ENCODE peak calls at places on chromosome 21, in ten cellular contexts. U is AG09309, A is cardiac muscle cell, D is heart right ventricle, E is mammary epithelial cell, R is spleen, V is tibial artery, J is pancreas, I is AG04450, N is fibroblast of the aortic adventitia. L is an unnamed sample.

GRCh38 chr21:37244506-37245083 is 22.5 kb downstream of the VPS26C start:
- DNase-seq in D (no peak), J (no peak), I (no peak), R (no peak), E (no peak), N (no peak), U (no peak), V (no peak), A (peak), L (peak)

GRCh38 chr21:44437371-44437695 is 18.0 kb upstream of the LRRC3 start:
- DNase-seq in V (no peak), I (no peak), N (no peak), A (no peak), J (no peak), D (peak), E (no peak), U (no peak), R (no peak), L (no peak)

GRCh38 chr21:36695671-36696389 is 3.1 kb upstream of the SIM2 start:
- DNase-seq in U (no peak), J (peak), I (no peak), A (no peak), R (no peak), V (no peak), N (no peak), D (no peak), E (no peak), L (no peak)

GRCh38 chr21:35026617-35027557 is 22.2 kb downstream of the RUNX1 start:
- DNase-seq in I (no peak), A (peak), V (peak), N (peak), D (peak), U (no peak), J (no peak), R (peak), E (no peak), L (peak)

GRCh38 chr21:15682182-15682895 is 47.4 kb upstream of the USP25 start:
- DNase-seq in I (no peak), R (no peak), V (no peak), E (peak), N (peak), A (peak), J (no peak), D (no peak), U (peak), L (peak)

GRCh38 chr21:27674037-27674436 is 707.1 kb upstream of the ADAMTS5 start:
- DNase-seq in J (no peak), A (peak), I (peak), D (no peak), E (peak), N (peak), R (no peak), U (peak), V (no peak), L (peak)

GRCh38 chr21:34814529-34814951 is 145.7 kb downstream of the CLIC6 start:
- DNase-seq in D (no peak), U (no peak), V (no peak), N (no peak), J (no peak), A (no peak), R (no peak), E (peak), I (no peak), L (no peak)

GRCh38 chr21:37278199-37278598 is 11.1 kb upstream of the VPS26C start:
- DNase-seq in I (no peak), E (no peak), D (no peak), R (no peak), V (no peak), J (no peak), U (no peak), N (no peak), A (no peak), L (no peak)

GRCh38 chr21:38266732-38267131 is 9.9 kb downstream of the KCNJ15 start:
- DNase-seq in I (no peak), U (no peak), J (no peak), E (no peak), D (no peak), A (no peak), N (peak), V (no peak), R (no peak), L (peak)

GRCh38 chr21:43959231-43960041 is 52.7 kb upstream of the TRAPPC10 start:
- DNase-seq in N (no peak), E (no peak), J (peak), R (no peak), I (no peak), A (no peak), D (no peak), V (no peak), U (no peak), L (no peak)

GRCh38 chr21:35563885-35564451 is 496.4 kb downstream of the SETD4 start:
- DNase-seq in V (peak), A (peak), E (no peak), D (peak), U (peak), N (peak), J (no peak), I (peak), R (no peak), L (peak)

GRCh38 chr21:44272231-44272858 is 10.6 kb upstream of the DNMT3L start:
- DNase-seq in V (no peak), R (peak), I (no peak), E (no peak), J (no peak), U (no peak), D (no peak), N (no peak), A (no peak), L (no peak)

GRCh38 chr21:37028579-37028978 is 22.1 kb downstream of the RIPPLY3 start:
- DNase-seq in A (peak), J (no peak), V (no peak), U (no peak), I (no peak), R (no peak), D (no peak), E (no peak), N (peak), L (no peak)

GRCh38 chr21:34981793-34982192 is 67.3 kb downstream of the RUNX1 start:
- DNase-seq in E (no peak), N (no peak), J (no peak), A (no peak), U (no peak), V (no peak), I (no peak), R (no peak), D (no peak), L (no peak)

GRCh38 chr21:15370576-15370975 is 305.8 kb upstream of the NRIP1 start:
- DNase-seq in V (no peak), E (no peak), N (no peak), A (no peak), I (no peak), R (no peak), U (no peak), D (no peak), J (no peak), L (no peak)

GRCh38 chr21:26572668-26573381 is at the start of gene CYYR1:
- DNase-seq in R (peak), V (no peak), E (peak), J (peak), N (no peak), U (no peak), A (peak), D (peak), I (no peak), L (peak)

GRCh38 chr21:28393279-28393678 is 599.4 kb downstream of the LTN1 start:
- DNase-seq in N (no peak), D (no peak), V (no peak), A (no peak), I (no peak), R (no peak), E (peak), J (peak), U (no peak), L (peak)

GRCh38 chr21:38819719-38820147 is 14.0 kb downstream of the ETS2 start:
- DNase-seq in E (peak), U (no peak), D (no peak), V (no peak), I (no peak), J (no peak), A (no peak), R (no peak), N (peak), L (peak)

GRCh38 chr21:43911015-43911934 is 46.3 kb downstream of the AGPAT3 start:
- DNase-seq in V (no peak), N (no peak), U (no peak), D (peak), A (peak), E (peak), J (peak), I (no peak), R (no peak), L (peak)

GRCh38 chr21:29633766-29634165 is 306.0 kb downstream of the GRIK1 start:
- DNase-seq in A (no peak), E (no peak), R (no peak), J (no peak), I (no peak), D (no peak), N (no peak), V (no peak), U (no peak), L (no peak)

GRCh38 chr21:29378814-29379213 is 80.1 kb downstream of the BACH1 start:
- DNase-seq in V (no peak), I (no peak), R (no peak), D (no peak), J (no peak), N (peak), U (no peak), A (peak), E (peak), L (peak)

GRCh38 chr21:35674895-35675470 is 385.3 kb downstream of the SETD4 start:
- DNase-seq in N (no peak), A (peak), R (no peak), J (no peak), E (no peak), I (no peak), V (no peak), U (no peak), D (no peak), L (no peak)

GRCh38 chr21:41429305-41429704 is 3.3 kb downstream of the MX1 start:
- DNase-seq in U (no peak), I (no peak), R (no peak), E (no peak), V (no peak), D (no peak), A (no peak), N (no peak), J (no peak), L (no peak)

GRCh38 chr21:28473530-28474225 is 519.0 kb downstream of the LTN1 start:
- DNase-seq in N (peak), E (no peak), U (peak), J (no peak), D (no peak), I (no peak), V (no peak), A (peak), R (no peak), L (no peak)

GRCh38 chr21:16457498-16457897 is 727.7 kb downstream of the USP25 start:
- DNase-seq in V (no peak), R (no peak), A (no peak), U (no peak), D (no peak), I (no peak), E (no peak), J (no peak), N (no peak), L (no peak)

GRCh38 chr21:36175771-36176565 is 19.3 kb downstream of the DOP1B start:
- DNase-seq in J (no peak), I (no peak), D (no peak), E (no peak), U (no peak), N (no peak), V (no peak), A (no peak), R (no peak), L (no peak)

GRCh38 chr21:44263221-44263671 is 1.5 kb upstream of the DNMT3L start:
- DNase-seq in V (no peak), A (no peak), E (no peak), D (no peak), U (no peak), J (no peak), N (no peak), R (peak), I (no peak), L (no peak)

GRCh38 chr21:37758997-37759396 is 157.3 kb downstream of the KCNJ6 start:
- DNase-seq in A (peak), D (no peak), I (peak), R (no peak), N (peak), J (peak), E (peak), U (no peak), V (no peak), L (peak)

GRCh38 chr21:35401476-35401875 is 352.4 kb upstream of the RUNX1 start:
- DNase-seq in I (no peak), R (no peak), A (no peak), J (no peak), N (no peak), V (no peak), U (no peak), E (no peak), D (no peak), L (peak)

GRCh38 chr21:15134711-15135110 is 69.9 kb upstream of the NRIP1 start:
- DNase-seq in E (peak), A (no peak), N (no peak), V (no peak), D (no peak), I (no peak), R (no peak), U (no peak), J (no peak), L (no peak)

GRCh38 chr21:37688952-37689659 is 227.2 kb downstream of the KCNJ6 start:
- DNase-seq in A (no peak), U (no peak), N (no peak), D (no peak), I (no peak), V (no peak), J (no peak), R (no peak), E (no peak), L (no peak)

GRCh38 chr21:32456497-32456918 is 44.0 kb downstream of the EVA1C start:
- DNase-seq in N (peak), D (no peak), I (no peak), E (no peak), U (no peak), V (peak), R (no peak), A (peak), J (no peak), L (peak)

GRCh38 chr21:17925900-17926299 is 106.7 kb upstream of the C21orf91 start:
- DNase-seq in A (peak), N (peak), J (no peak), I (no peak), E (no peak), R (no peak), V (no peak), U (no peak), D (no peak), L (no peak)

GRCh38 chr21:29557200-29557599 is 258.5 kb downstream of the BACH1 start:
- DNase-seq in R (no peak), D (no peak), U (no peak), N (peak), V (no peak), A (no peak), I (no peak), E (no peak), J (no peak), L (no peak)

GRCh38 chr21:15060776-15061175 is 4.0 kb downstream of the NRIP1 start:
- DNase-seq in V (no peak), J (no peak), U (no peak), I (no peak), E (peak), D (no peak), N (peak), A (no peak), R (no peak), L (peak)

GRCh38 chr21:45570826-45571601 is 28.8 kb upstream of the SLC19A1 start:
- DNase-seq in V (no peak), U (peak), A (no peak), I (no peak), D (no peak), R (peak), N (no peak), J (no peak), E (no peak), L (peak)

GRCh38 chr21:45572783-45573451 is 30.7 kb upstream of the SLC19A1 start:
- DNase-seq in R (peak), A (no peak), I (no peak), V (no peak), D (no peak), E (no peak), J (no peak), N (no peak), U (no peak), L (no peak)

GRCh38 chr21:45571641-45572040 is 29.4 kb upstream of the SLC19A1 start:
- DNase-seq in V (no peak), D (no peak), R (no peak), A (no peak), N (no peak), J (no peak), E (no peak), U (no peak), I (no peak), L (no peak)

GRCh38 chr21:45573452-45574035 is 31.3 kb upstream of the SLC19A1 start:
- DNase-seq in N (no peak), D (no peak), J (peak), U (no peak), A (no peak), V (no peak), R (no peak), I (no peak), E (no peak), L (no peak)

DNA sequence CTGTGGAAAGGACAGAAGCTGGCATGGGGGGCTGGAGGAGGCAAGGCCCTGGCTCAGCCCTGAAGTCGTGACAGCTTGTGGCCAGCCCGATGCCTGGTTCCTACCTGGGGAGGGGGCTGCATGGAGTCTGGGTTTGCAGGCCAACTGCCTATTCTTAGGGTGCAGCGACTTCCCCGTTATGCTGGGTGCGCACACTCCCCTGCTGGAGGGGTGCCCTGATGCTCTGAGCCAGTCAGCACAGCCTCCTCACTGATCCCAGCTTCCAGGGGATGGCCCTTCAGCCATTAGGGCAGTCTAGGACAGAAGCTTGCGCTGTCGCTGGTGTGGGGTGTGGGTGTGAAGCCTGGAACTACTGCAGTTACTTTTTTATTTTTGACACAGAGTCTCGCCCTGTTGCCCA is 30.0 kb upstream of the SLC19A1 start:
- DNase-seq in I (no peak), V (no peak), J (no peak), R (peak), U (no peak), N (no peak), E (no peak), A (no peak), D (no peak), L (no peak)
- TF ChIP-seq CTCF in I (no peak), V (no peak), J (no peak), R (no peak), U (no peak), N (no peak), E (no peak), A (no peak), D (no peak), L (no peak)

GRCh38 chr21:20030390-20030789 is 967.8 kb upstream of the NCAM2 start:
- DNase-seq in U (no peak), N (no peak), R (no peak), I (no peak), E (no peak), A (no peak), V (no peak), D (peak), J (no peak), L (no peak)

GRCh38 chr21:20026517-20026916 is 971.7 kb upstream of the NCAM2 start:
- DNase-seq in D (no peak), N (no peak), I (no peak), V (no peak), U (no peak), E (no peak), R (no peak), J (no peak), A (no peak), L (no peak)

GRCh38 chr21:20031807-20032206 is 966.4 kb upstream of the NCAM2 start:
- DNase-seq in A (no peak), V (no peak), D (no peak), R (no peak), N (no peak), I (no peak), E (no peak), U (no peak), J (no peak), L (no peak)
- H3K4me3 ChIP-seq in A (no peak), V (no peak), D (no peak), R (no peak), N (no peak), I (no peak), E (no peak), U (no peak), J (no peak), L (no peak)

DNA sequence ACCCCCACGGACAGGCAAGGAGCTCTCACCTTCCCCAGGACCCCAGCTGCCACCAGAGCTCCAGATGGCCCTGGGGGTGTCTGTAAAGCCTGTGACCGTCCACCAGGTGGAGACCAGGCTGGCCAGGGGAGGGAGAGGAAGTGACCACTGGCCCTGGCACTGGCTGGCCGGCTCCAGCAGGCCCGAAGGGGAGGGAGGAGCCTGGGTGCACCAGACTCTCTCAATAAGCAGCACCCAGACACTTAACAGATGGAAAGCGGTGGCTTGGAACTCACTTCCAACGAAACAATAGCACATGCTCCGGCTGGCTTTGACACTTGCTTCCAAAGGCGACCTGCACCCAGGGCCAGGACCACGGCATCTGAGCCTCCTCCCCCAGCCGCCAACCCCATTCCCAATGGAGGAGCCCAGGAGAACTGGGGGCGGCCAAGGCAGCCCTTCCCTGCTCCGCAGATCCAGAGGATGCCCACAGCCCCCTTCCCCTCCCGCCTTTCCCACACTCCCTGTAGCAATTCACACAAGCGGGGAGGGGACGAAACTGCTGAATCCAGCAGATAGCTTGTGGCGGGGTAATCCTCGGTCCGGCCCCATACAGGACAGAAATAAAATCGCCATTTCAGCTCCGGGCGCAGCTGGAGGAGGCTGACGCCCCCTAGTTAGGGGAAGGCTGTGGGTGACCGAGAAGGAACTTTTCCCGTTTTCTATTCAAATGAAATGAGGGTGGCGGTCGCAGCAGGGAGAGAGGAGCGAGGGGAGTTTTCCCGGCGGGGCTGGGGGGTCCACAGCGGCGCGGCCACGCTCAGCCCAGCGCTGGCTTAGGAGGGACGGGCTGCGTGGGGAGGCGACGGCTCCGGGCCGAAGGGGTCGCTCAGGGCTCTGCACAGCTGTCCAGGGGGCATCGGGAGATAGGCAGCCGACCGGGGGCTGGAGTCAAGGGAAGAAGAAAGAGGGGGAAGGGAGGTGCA is 612 bp upstream of the PDE9A start:
- DNase-seq in V (peak), E (peak), N (no peak), U (no peak), I (no peak), R (peak), A (peak), D (peak), J (peak), L (no peak)
- TF ChIP-seq CTCF in V (peak), E (peak), N (peak), U (peak), I (no peak), R (peak), A (peak), D (peak), J (peak), L (peak)

GRCh38 chr21:33588485-33589335 is at the start of gene DONSON:
- DNase-seq in R (peak), N (peak), J (peak), A (peak), I (peak), D (peak), U (peak), E (peak), V (peak), L (peak)

GRCh38 chr21:33587792-33588484 is 546 bp downstream of the DONSON start:
- DNase-seq in V (peak), D (peak), E (peak), R (no peak), U (no peak), I (no peak), N (peak), J (peak), A (peak), L (peak)

GRCh38 chr21:33584455-33584854 is 4.0 kb downstream of the DONSON start:
- DNase-seq in N (peak), V (no peak), I (no peak), R (no peak), U (no peak), D (no peak), E (no peak), A (peak), J (no peak), L (no peak)

DNA sequence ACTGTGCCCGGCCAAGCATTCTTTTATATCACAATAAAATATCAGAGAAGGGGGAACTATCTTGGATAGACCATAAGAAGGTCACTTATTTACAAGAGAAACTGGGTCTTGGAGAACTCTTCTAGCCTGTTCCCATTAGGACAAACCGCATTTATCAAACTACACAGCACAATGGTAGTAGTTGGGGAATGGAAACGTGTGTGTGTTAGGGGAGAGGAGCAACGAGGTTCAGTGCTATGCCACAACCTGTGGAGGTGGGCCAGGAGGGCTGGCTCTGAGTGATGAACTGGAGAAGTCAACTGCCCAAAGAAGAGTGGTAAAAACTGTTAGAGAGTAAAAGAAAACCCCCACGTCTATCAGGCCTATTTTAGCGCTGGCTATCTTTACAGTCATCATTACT is 1.6 kb downstream of the DONSON start:
- DNase-seq in J (no peak), A (no peak), R (no peak), I (no peak), N (no peak), V (no peak), E (peak), D (no peak), U (no peak), L (no peak)
- H3K4me3 ChIP-seq in J (no peak), A (no peak), R (no peak), I (peak), N (peak), V (no peak), E (peak), D (no peak), U (no peak), L (peak)